ENCODE peak calls at places on chromosomes 1 and 21, in eight cellular contexts. U is spleen, J is G401, X is HFF-Myc, T is GM20000, C is neural crest cell, K is Right ventricle myocardium superior, O is fibroblast of the conjunctiva. A is an unnamed sample.

GRCh38 chr1:59971464-59971911 is 44.9 kb upstream of the CYP2J2 start:
- DNase-seq in K (peak; percentile 75), O (peak; percentile 33), X (no peak), C (peak; percentile 83), U (peak; percentile 83), J (peak; percentile 88), T (peak; percentile 73), A (peak; percentile 30)

GRCh38 chr1:176174108-176174507 is 33.0 kb downstream of the COP1 start:
- DNase-seq in C (no peak), T (no peak), K (no peak), X (no peak), O (no peak), J (no peak), U (no peak), A (no peak)

GRCh38 chr1:27292111-27292510 is 29.9 kb upstream of the TMEM222 start:
- DNase-seq in J (no peak), X (no peak), U (no peak), C (no peak), O (no peak), K (no peak), T (no peak), A (no peak)

GRCh38 chr21:29053011-29053553 is 20.4 kb downstream of the CCT8 start:
- DNase-seq in K (no peak), U (no peak), J (peak; percentile 16), C (no peak), T (no peak), X (no peak), O (no peak), A (no peak)

GRCh38 chr1:218459450-218459849 is 114.3 kb downstream of the TGFB2 start:
- DNase-seq in O (no peak), C (no peak), X (no peak), J (no peak), T (no peak), U (no peak), K (peak; percentile 45), A (no peak)

GRCh38 chr1:55632058-55632457 is 416.9 kb upstream of the USP24 start:
- DNase-seq in O (peak; percentile 51), U (no peak), K (no peak), C (no peak), J (no peak), T (no peak), X (no peak), A (no peak)

GRCh38 chr21:16389622-16390021 is 659.8 kb downstream of the USP25 start:
- DNase-seq in J (no peak), U (no peak), O (no peak), K (no peak), T (no peak), X (no peak), C (no peak), A (no peak)

GRCh38 chr1:53267761-53268160 is 29.4 kb upstream of the MAGOH start:
- DNase-seq in U (no peak), T (no peak), K (no peak), O (no peak), J (no peak), C (no peak), X (no peak), A (no peak)

GRCh38 chr21:43866659-43867331 is 1.8 kb downstream of the AGPAT3 start:
- DNase-seq in O (no peak), C (no peak), J (no peak), T (peak; percentile 83), U (peak; percentile 78), X (no peak), K (no peak), A (peak; percentile 85)

A was measured in MM.1S.